ENCODE peak calls at places on chromosomes 12 and 14, in eight cellular contexts. Q, V, X, I, N, L, K and H are unnamed samples.

GRCh38 chr12:89468648-89469326 is 55.8 kb downstream of the GALNT4 start:
- DNase-seq in Q (no peak), V (no peak), X (no peak), I (no peak), N (no peak), L (no peak), K (no peak), H (no peak)

GRCh38 chr14:22483863-22484593 is 105.0 kb downstream of the DAD1 start:
- DNase-seq in Q (no peak), V (peak; percentile 18), X (no peak), I (peak; percentile 34), N (no peak), L (no peak), K (no peak), H (no peak)

GRCh38 chr12:127531561-127531960 is 735.4 kb upstream of the TMEM132C start:
- DNase-seq in Q (no peak), V (no peak), X (no peak), I (no peak), N (no peak), L (no peak), K (no peak), H (no peak)

GRCh38 chr14:95322646-95323045 is 2.9 kb upstream of the CLMN start:
- DNase-seq in Q (no peak), V (no peak), X (no peak), I (no peak), N (no peak), L (no peak), K (peak; percentile 85), H (peak; percentile 26)

GRCh38 chr12:49740930-49741881 is at the start of gene TMBIM6:
- DNase-seq in Q (peak; percentile 99), V (peak; percentile 100), X (peak; percentile 100), I (peak; percentile 100), N (peak; percentile 100), L (peak; percentile 97), K (peak; percentile 100), H (peak; percentile 100)

GRCh38 chr14:75341639-75342038 is 63.0 kb downstream of the FOS start:
- DNase-seq in Q (no peak), V (no peak), X (no peak), I (peak; percentile 35), N (no peak), L (no peak), K (no peak), H (no peak)

GRCh38 chr12:5827591-5827990 is 117.5 kb downstream of the ANO2 start:
- DNase-seq in Q (no peak), V (no peak), X (no peak), I (no peak), N (no peak), L (no peak), K (no peak), H (no peak)

GRCh38 chr14:49769171-49769570 is 1.2 kb downstream of the KLHDC2 start:
- DNase-seq in Q (no peak), V (peak; percentile 62), X (no peak), I (peak; percentile 45), N (no peak), L (no peak), K (peak; percentile 27), H (peak; percentile 32)

GRCh38 chr12:74440469-74440868 is 97.2 kb upstream of the ATXN7L3B start:
- DNase-seq in Q (no peak), V (no peak), X (no peak), I (no peak), N (no peak), L (no peak), K (no peak), H (no peak)
- H3K4me3 ChIP-seq in Q (no peak overlapping the region), V (no peak overlapping the region), X (no peak overlapping the region), I (no peak overlapping the region), N (no peak overlapping the region), L (no peak overlapping the region), K (no peak overlapping the region), H (no peak overlapping the region)

DNA sequence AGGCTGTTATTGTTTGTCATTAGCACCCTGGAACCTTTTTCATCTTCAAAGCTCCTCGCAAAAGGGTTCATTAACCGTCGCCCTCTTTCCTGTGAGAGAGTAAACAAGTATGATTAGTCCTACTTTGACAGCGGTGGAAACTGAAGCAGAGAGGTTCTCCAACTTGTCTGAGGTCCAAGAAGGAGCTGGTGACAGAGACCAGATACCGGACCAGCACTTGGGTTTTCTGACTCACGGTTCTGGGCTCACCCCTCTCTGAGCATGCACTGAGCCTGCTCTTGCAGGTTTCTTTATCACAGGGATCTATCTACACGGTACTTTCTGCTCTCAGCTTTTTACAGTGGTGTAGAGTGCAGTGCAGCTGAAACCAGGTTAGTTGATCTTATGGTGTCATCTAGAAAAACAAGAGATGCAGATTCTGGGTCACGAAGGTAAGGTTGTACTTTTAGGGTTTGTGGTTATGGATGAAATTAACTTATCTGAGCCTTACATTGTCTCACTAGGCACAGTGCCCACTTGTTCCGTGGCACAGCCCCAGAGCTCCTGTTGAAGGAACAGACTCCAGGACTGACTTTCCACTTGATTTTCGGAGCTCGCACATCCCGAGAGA is 62.1 kb downstream of the PPP2R5C start:
- DNase-seq in Q (no peak), V (peak; percentile 50), X (no peak), I (peak; percentile 36), N (no peak), L (peak; percentile 51), K (peak; percentile 18), H (no peak)
- H3K4me3 ChIP-seq in Q (peak overlapping the region; percentile 18), V (no peak overlapping the region), X (no peak overlapping the region), I (no peak overlapping the region), N (peak overlapping the region; percentile 52), L (peak overlapping the region; percentile 87), K (no peak overlapping the region), H (peak overlapping the region; percentile 3)

GRCh38 chr12:21502872-21503271 is 1.3 kb downstream of the GOLT1B start:
- DNase-seq in Q (no peak), V (no peak), X (no peak), I (no peak), N (no peak), L (no peak), K (no peak), H (no peak)

GRCh38 chr12:21502164-21502496 is 541 bp downstream of the GOLT1B start:
- DNase-seq in Q (no peak), V (peak; percentile 31), X (no peak), I (peak; percentile 34), N (no peak), L (peak; percentile 27), K (peak; percentile 15), H (peak; percentile 41)

GRCh38 chr12:21500786-21501257 is 613 bp downstream of the RECQL start:
- DNase-seq in Q (no peak), V (no peak), X (no peak), I (no peak), N (no peak), L (no peak), K (no peak), H (no peak)

GRCh38 chr12:21501258-21502163 is at the start of the genes GOLT1B and RECQL:
- DNase-seq in Q (peak; percentile 92), V (peak; percentile 99), X (peak; percentile 94), I (peak; percentile 98), N (peak; percentile 93), L (peak; percentile 78), K (peak; percentile 97), H (peak; percentile 96)

GRCh38 chr12:21499765-21500164 is 1.7 kb downstream of the RECQL start:
- DNase-seq in Q (no peak), V (no peak), X (no peak), I (no peak), N (no peak), L (no peak), K (no peak), H (no peak)
- H3K4me3 ChIP-seq in Q (peak overlapping the region; percentile 5), V (peak overlapping the region; percentile 92), X (peak overlapping the region; percentile 81), I (peak overlapping the region; percentile 87), N (peak overlapping the region; percentile 95), L (no peak overlapping the region), K (no peak overlapping the region), H (peak overlapping the region; percentile 87)

DNA sequence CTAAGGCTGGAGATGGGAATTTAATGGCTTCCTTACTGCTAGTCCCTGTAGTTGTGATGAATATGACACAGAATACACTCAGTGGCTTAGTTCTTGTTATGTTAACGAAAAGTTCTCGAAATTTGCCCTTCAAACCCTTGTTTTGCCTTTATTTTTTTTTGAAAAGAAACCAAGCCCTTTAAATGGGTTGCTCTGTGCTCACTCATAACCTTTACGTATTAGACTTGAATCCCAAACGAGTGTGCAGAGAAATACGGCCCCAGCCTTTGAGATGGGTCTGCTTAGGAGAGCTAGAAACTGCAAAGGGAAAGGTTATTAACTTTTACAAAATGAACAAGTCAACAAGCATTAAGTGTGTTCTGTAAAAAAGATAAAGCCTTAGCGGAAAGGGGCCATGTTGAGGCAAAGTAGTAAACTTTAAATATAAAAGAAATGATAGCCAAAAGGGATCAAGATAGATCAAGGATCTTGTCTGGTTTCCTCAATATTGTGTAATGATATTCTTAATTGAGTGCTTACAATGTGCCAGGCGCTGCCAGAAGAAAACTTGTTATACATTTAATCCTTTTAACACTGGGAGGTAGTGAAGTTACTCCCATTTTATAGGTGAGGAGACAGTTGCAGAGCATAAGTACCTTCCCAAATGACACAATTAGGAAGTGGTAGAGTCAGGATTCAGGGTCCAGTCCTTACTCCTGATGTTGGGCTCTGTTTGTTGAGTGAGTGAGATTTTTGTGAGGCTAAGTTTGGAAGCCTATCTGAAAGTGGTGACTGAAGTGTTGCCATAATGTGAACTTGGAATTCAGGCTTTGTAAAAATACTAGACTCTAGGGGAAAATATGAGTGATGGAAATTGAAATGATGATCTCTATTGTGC is 1.9 kb downstream of the NUDT4 start:
- DNase-seq in Q (no peak), V (no peak), X (no peak), I (no peak), N (no peak), L (no peak), K (peak; percentile 30), H (no peak)
- H3K4me3 ChIP-seq in Q (peak overlapping the region; percentile 89), V (peak overlapping the region; percentile 79), X (peak overlapping the region; percentile 79), I (peak overlapping the region; percentile 83), N (peak overlapping the region; percentile 78), L (peak overlapping the region; percentile 78), K (peak overlapping the region; percentile 87), H (peak overlapping the region; percentile 85)

GRCh38 chr12:65891987-65892481 is 67.8 kb downstream of the HMGA2 start:
- DNase-seq in Q (peak; percentile 82), V (peak; percentile 100), X (peak; percentile 99), I (peak; percentile 99), N (peak; percentile 82), L (no peak), K (peak; percentile 96), H (peak; percentile 98)
- H3K4me3 ChIP-seq in Q (no peak overlapping the region), V (no peak overlapping the region), X (peak overlapping the region; percentile 46), I (peak overlapping the region; percentile 28), N (no peak overlapping the region), L (no peak overlapping the region), K (no peak overlapping the region), H (peak overlapping the region; percentile 40)